ENCODE peak calls at places on chromosome 9, in four cellular contexts. A is mucosa of descending colon, M is lower leg skin, E is right atrium auricular region. J is an unnamed sample.
A peak's percentile ranks its signal among the peaks of the same experiment; 100 is the strongest.

GRCh38 chr9:93807166-93808013 is 147.8 kb downstream of the BARX1 start:
- DNase-seq in A (no peak), M (no peak), E (no peak), J (no peak)

GRCh38 chr9:35869621-35870216 is 482 bp downstream of the OR13J1 start:
- DNase-seq in A (no peak), M (peak; percentile 10), E (no peak), J (no peak)

GRCh38 chr9:77457916-77458592 is 190.1 kb downstream of the GNA14 start:
- DNase-seq in A (peak; percentile 78), M (peak; percentile 47), E (peak; percentile 74), J (peak; percentile 80)

GRCh38 chr9:96486351-96487029 is 36.5 kb downstream of the HABP4 start:
- DNase-seq in A (peak; percentile 23), M (no peak), E (peak; percentile 74), J (peak; percentile 77)

GRCh38 chr9:132804576-132805295 is 73.3 kb downstream of the AK8 start:
- DNase-seq in A (peak; percentile 66), M (no peak), E (peak; percentile 23), J (no peak)

GRCh38 chr9:126688617-126689016 is 74.9 kb downstream of the LMX1B start:
- DNase-seq in A (no peak), M (no peak), E (no peak), J (no peak)

GRCh38 chr9:19049872-19050636 is 827 bp downstream of the RRAGA start:
- DNase-seq in A (peak; percentile 28), M (peak; percentile 21), E (no peak), J (no peak)

GRCh38 chr9:35112257-35113020 is 3.2 kb downstream of the ATOSB start:
- DNase-seq in A (no peak), M (peak; percentile 76), E (peak; percentile 81), J (no peak)

GRCh38 chr9:35605336-35606137 is 475 bp downstream of the TESK1 start:
- DNase-seq in A (peak; percentile 54), M (no peak), E (no peak), J (no peak)

GRCh38 chr9:92332577-92333287 is 7.0 kb downstream of the CENPP start:
- DNase-seq in A (no peak), M (no peak), E (no peak), J (no peak)

GRCh38 chr9:137097761-137098462 is 11.1 kb downstream of the MAN1B1 start:
- DNase-seq in A (no peak), M (no peak), E (no peak), J (no peak)

GRCh38 chr9:119005162-119005561 is 364.1 kb downstream of the BRINP1 start:
- DNase-seq in A (no peak), M (no peak), E (no peak), J (no peak)

GRCh38 chr9:104778802-104779201 is 14.9 kb downstream of the NIPSNAP3B start:
- DNase-seq in A (no peak), M (no peak), E (no peak), J (no peak)

GRCh38 chr9:132776268-132776667 is 101.8 kb downstream of the AK8 start:
- DNase-seq in A (no peak), M (no peak), E (no peak), J (no peak)

GRCh38 chr9:70340572-70340971 is 73.9 kb downstream of the KLF9 start:
- DNase-seq in A (no peak), M (no peak), E (no peak), J (no peak)

GRCh38 chr9:121122450-121123032 is 47.8 kb downstream of the CNTRL start:
- DNase-seq in A (no peak), M (no peak), E (no peak), J (no peak)

GRCh38 chr9:33239922-33240321 is at the start of gene SPINK4:
- DNase-seq in A (no peak), M (no peak), E (no peak), J (no peak)

GRCh38 chr9:95991326-95991725 is 115.8 kb downstream of the ERCC6L2 start:
- DNase-seq in A (no peak), M (no peak), E (no peak), J (no peak)

GRCh38 chr9:121906074-121906520 is 187.0 kb downstream of the TTLL11 start:
- DNase-seq in A (no peak), M (no peak), E (no peak), J (no peak)

DNA sequence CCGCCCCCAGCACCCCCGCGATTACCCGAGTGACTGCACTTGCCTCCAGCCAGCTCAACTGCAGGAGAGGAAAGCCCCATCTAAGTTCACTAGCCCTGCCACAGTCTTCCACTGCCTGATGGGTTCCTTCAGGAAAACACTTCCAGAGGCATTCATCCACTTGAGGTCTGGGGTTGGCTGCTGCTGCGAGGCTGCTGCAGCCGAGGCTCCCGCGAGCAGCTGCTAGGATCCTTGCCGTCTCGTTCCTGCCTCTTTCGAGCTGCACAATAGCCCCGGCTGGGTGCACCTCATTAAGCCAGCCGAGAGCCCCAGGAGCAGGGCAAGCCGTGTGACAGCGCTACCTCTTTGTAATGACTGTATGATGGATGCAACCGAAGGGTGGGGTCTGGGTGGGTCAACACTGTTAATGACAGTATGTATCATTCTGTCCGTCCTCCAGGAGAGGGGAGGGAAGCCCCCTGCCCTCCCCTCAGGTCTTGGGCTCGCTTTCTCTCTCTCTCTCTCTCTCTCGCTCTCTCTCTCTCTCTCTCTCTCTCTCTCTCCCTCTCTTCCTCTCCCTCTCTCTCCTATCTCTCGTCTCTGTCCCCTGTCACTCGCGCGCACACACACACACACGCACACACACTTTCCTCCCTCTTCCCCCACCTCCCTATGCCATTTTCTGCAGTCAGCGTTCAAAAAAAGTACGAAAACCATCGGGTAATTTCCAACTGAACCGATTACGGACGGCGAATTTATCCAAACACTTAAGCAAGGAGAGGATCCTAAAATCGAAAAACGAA is 24.4 kb upstream of the ELAVL2 start:
- DNase-seq in A (peak; percentile 2), M (no peak), E (no peak), J (no peak)
- H3K4me3 ChIP-seq in A (no peak overlapping the region), M (peak overlapping the region; percentile 9), E (peak overlapping the region; percentile 3), J (no peak overlapping the region)

GRCh38 chr9:129442791-129443511 is 177.9 kb downstream of the C9orf50 start:
- DNase-seq in A (peak; percentile 79), M (no peak), E (no peak), J (no peak)
- H3K4me3 ChIP-seq in A (no peak overlapping the region), M (no peak overlapping the region), E (no peak overlapping the region), J (no peak overlapping the region)

DNA sequence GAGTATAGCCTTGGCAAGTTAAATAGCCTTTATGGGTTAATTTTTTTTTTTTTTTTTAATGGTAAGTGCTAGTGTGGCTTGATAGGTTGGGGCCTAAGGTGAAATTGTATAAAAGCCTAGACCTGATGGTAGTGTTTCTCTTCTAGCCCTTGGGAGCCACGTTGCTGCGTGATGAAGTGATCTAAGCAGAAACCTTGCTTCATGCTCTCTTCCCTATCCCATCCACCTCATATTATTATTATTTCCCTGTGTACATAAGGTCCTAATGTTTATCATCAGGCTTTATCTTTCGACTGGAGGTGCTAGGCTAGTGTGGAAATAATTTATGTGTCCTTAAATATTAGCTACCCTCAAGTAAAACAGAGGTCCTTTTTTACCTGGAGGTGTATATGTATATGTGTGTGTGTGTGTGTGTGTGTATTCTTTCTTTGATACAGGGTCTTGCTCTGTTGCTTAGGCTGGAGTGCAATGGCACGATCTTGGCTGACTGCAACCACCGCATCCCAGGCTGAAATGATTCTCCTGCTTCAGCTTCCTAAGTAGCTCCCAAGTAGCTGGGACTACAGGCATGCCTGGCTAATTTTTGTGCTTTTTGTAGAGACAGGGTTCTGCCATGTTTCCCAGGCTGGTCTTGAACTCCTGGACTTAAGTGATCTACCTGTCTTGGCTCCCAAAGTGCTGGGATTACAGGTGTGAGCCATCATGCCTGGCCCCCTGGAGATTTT is 3.6 kb downstream of the UGCG start:
- DNase-seq in A (no peak), M (no peak), E (no peak), J (no peak)
- H3K4me3 ChIP-seq in A (no peak overlapping the region), M (no peak overlapping the region), E (no peak overlapping the region), J (no peak overlapping the region)

GRCh38 chr9:83476513-83476912 is 61.7 kb downstream of the FRMD3 start:
- DNase-seq in A (no peak), M (no peak), E (no peak), J (no peak)

GRCh38 chr9:83475741-83476140 is 62.5 kb downstream of the FRMD3 start:
- DNase-seq in A (no peak), M (no peak), E (no peak), J (no peak)

GRCh38 chr9:83474631-83475030 is 63.6 kb downstream of the FRMD3 start:
- DNase-seq in A (no peak), M (no peak), E (no peak), J (no peak)

GRCh38 chr9:83477571-83477970 is 60.6 kb downstream of the FRMD3 start:
- DNase-seq in A (no peak), M (no peak), E (no peak), J (no peak)

DNA sequence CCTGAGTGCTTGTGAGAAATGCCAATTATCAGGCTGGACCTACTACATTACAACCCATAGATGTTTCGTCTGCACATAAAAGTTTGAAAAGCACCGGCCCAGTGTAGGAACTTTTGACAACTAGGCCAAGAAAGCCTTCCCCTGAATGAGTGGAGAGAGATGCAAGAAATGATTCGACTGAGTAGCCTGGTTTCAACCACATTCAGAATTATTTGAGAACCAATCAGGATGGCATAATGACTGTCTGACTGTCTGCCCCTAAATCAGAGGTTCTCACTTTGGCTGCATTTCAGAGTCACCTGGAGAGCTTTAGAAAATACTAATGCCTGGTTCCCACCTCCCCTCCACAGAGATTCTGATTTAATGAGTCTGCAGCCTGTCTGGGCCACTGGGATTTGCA is 61.1 kb downstream of the FRMD3 start:
- DNase-seq in A (no peak), M (no peak), E (no peak), J (no peak)
- H3K4me3 ChIP-seq in A (no peak overlapping the region), M (no peak overlapping the region), E (no peak overlapping the region), J (no peak overlapping the region)

GRCh38 chr9:136051568-136052432 is 43.3 kb downstream of the NACC2 start:
- DNase-seq in A (peak; percentile 86), M (peak; percentile 38), E (peak; percentile 66), J (peak; percentile 81)

GRCh38 chr9:136048560-136049411 is 46.3 kb downstream of the NACC2 start:
- DNase-seq in A (no peak), M (no peak), E (peak; percentile 42), J (no peak)

GRCh38 chr9:136050706-136051567 is 44.2 kb downstream of the NACC2 start:
- DNase-seq in A (no peak), M (no peak), E (no peak), J (no peak)

GRCh38 chr9:136049451-136050265 is 45.4 kb downstream of the NACC2 start:
- DNase-seq in A (no peak), M (no peak), E (peak; percentile 13), J (no peak)

GRCh38 chr9:136050266-136050705 is 44.8 kb downstream of the NACC2 start:
- DNase-seq in A (no peak), M (no peak), E (no peak), J (no peak)
- H3K4me3 ChIP-seq in A (no peak overlapping the region), M (no peak overlapping the region), E (no peak overlapping the region), J (no peak overlapping the region)